ENCODE peak calls at places on chromosomes 5 and 9, in four cellular contexts. One of them, this sample, is unnamed.

GRCh38 chr5:3695818-3696217 is 100.2 kb downstream of the IRX1 start:
- DNase-seq in Calu3: no peak
- DNase-seq in AG04450: no peak
- DNase-seq in mammary epithelial cell: no peak
- DNase-seq in this sample: no peak

GRCh38 chr9:112863781-112864180 is 26.9 kb downstream of the SLC46A2 start:
- DNase-seq in Calu3: no peak
- DNase-seq in AG04450: no peak
- DNase-seq in mammary epithelial cell: no peak
- DNase-seq in this sample: no peak

GRCh38 chr5:31901807-31902530 is 263.0 kb downstream of the PDZD2 start:
- DNase-seq in Calu3: no peak
- DNase-seq in AG04450: no peak
- DNase-seq in mammary epithelial cell: peak
- DNase-seq in this sample: no peak

GRCh38 chr5:157750320-157750719 is 6.8 kb downstream of the LSM11 start:
- DNase-seq in Calu3: no peak
- DNase-seq in AG04450: no peak
- DNase-seq in mammary epithelial cell: peak
- DNase-seq in this sample: no peak

GRCh38 chr5:147756566-147756965 is 26.0 kb downstream of the JAKMIP2 start:
- DNase-seq in Calu3: no peak
- DNase-seq in AG04450: no peak
- DNase-seq in mammary epithelial cell: no peak
- DNase-seq in this sample: peak

GRCh38 chr9:99231708-99232107 is 9.6 kb downstream of the SEC61B start:
- DNase-seq in Calu3: peak
- DNase-seq in AG04450: no peak
- DNase-seq in mammary epithelial cell: no peak
- DNase-seq in this sample: peak

GRCh38 chr9:110058304-110058953 is 149.5 kb downstream of the C9orf152 start:
- DNase-seq in Calu3: peak
- DNase-seq in AG04450: no peak
- DNase-seq in mammary epithelial cell: peak
- DNase-seq in this sample: peak

GRCh38 chr5:112121268-112121667 is 297.8 kb downstream of the EPB41L4A start:
- DNase-seq in Calu3: no peak
- DNase-seq in AG04450: no peak
- DNase-seq in mammary epithelial cell: no peak
- DNase-seq in this sample: no peak

GRCh38 chr9:114203410-114204140 is 48.2 kb downstream of the COL27A1 start:
- DNase-seq in Calu3: no peak
- DNase-seq in AG04450: no peak
- DNase-seq in mammary epithelial cell: peak
- DNase-seq in this sample: no peak

GRCh38 chr5:138946241-138946623 is 71.1 kb upstream of the LRRTM2 start:
- DNase-seq in Calu3: no peak
- DNase-seq in AG04450: no peak
- DNase-seq in mammary epithelial cell: no peak
- DNase-seq in this sample: peak

GRCh38 chr5:172793577-172794488 is 22.8 kb upstream of the DUSP1 start:
- DNase-seq in Calu3: no peak
- DNase-seq in AG04450: no peak
- DNase-seq in mammary epithelial cell: no peak
- DNase-seq in this sample: no peak

GRCh38 chr5:96067902-96068614 is 106.4 kb upstream of the ELL2 start:
- DNase-seq in Calu3: peak
- DNase-seq in AG04450: peak
- DNase-seq in mammary epithelial cell: peak
- DNase-seq in this sample: no peak

DNA sequence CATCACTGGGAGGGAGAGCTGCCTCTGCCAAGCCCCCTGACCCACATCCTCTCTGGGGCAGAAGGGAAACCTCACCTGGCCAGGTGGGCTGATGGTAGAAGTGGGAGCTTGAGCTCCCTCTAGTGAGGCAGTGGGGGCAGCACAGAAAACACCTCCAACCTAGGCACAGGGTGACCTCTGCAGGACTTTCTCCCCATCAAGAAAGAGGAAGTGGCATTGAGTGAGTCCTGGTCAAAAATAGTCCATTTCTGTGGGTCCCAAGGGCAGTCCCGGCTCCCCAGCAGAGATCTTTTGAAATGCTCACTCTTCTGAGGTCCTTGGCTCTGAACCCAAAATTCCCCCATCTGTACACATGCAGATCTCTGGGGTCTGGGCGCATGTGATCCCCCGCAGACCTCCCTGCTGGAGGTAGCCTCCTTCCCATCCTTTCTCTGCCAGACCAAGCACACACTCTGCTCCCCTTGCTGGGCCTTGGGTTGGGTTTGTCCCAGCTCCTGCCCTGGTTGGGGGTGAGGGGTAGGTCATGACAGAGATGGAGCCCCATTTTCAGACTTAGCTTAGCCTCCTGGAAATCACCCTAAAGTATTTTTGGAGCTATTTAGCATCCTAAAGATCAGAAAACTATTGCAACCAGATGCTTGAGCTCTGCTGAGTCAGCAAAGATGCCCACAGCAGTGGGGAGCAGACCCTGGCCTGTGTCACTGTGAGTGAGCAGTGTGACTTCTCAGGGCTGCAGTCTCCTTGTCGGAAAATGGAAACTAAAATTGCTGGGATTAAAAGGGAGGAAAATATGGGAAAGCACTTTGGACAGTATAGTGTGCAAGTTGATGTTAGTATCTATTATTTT is 41.6 kb upstream of the LCP2 start:
- DNase-seq in Calu3: peak
- DNase-seq in AG04450: no peak
- DNase-seq in mammary epithelial cell: no peak
- DNase-seq in this sample: no peak
- TF ChIP-seq CTCF in Calu3: peak
- TF ChIP-seq CTCF in AG04450: no peak
- TF ChIP-seq CTCF in mammary epithelial cell: peak
- TF ChIP-seq CTCF in this sample: no peak

GRCh38 chr5:143957455-143957854 is 145.5 kb downstream of the HMHB1 start:
- DNase-seq in Calu3: no peak
- DNase-seq in AG04450: no peak
- DNase-seq in mammary epithelial cell: no peak
- DNase-seq in this sample: no peak
- TF ChIP-seq CTCF in Calu3: peak
- TF ChIP-seq CTCF in AG04450: peak
- TF ChIP-seq CTCF in mammary epithelial cell: peak
- TF ChIP-seq CTCF in this sample: peak

GRCh38 chr9:134913041-134913712 is 4.5 kb downstream of the FCN1 start:
- DNase-seq in Calu3: no peak
- DNase-seq in AG04450: no peak
- DNase-seq in mammary epithelial cell: no peak
- DNase-seq in this sample: no peak
- TF ChIP-seq CTCF in Calu3: no peak
- TF ChIP-seq CTCF in AG04450: no peak
- TF ChIP-seq CTCF in mammary epithelial cell: no peak
- TF ChIP-seq CTCF in this sample: no peak

GRCh38 chr5:122300374-122300773 is 11.7 kb upstream of the SNCAIP start:
- DNase-seq in Calu3: no peak
- DNase-seq in AG04450: no peak
- DNase-seq in mammary epithelial cell: no peak
- DNase-seq in this sample: no peak

GRCh38 chr5:122295138-122295537 is 16.9 kb upstream of the SNCAIP start:
- DNase-seq in Calu3: no peak
- DNase-seq in AG04450: no peak
- DNase-seq in mammary epithelial cell: peak
- DNase-seq in this sample: no peak

GRCh38 chr5:122292357-122292756 is 19.7 kb upstream of the SNCAIP start:
- DNase-seq in Calu3: no peak
- DNase-seq in AG04450: peak
- DNase-seq in mammary epithelial cell: no peak
- DNase-seq in this sample: no peak

GRCh38 chr5:122300968-122301367 is 11.1 kb upstream of the SNCAIP start:
- DNase-seq in Calu3: no peak
- DNase-seq in AG04450: no peak
- DNase-seq in mammary epithelial cell: no peak
- DNase-seq in this sample: no peak

DNA sequence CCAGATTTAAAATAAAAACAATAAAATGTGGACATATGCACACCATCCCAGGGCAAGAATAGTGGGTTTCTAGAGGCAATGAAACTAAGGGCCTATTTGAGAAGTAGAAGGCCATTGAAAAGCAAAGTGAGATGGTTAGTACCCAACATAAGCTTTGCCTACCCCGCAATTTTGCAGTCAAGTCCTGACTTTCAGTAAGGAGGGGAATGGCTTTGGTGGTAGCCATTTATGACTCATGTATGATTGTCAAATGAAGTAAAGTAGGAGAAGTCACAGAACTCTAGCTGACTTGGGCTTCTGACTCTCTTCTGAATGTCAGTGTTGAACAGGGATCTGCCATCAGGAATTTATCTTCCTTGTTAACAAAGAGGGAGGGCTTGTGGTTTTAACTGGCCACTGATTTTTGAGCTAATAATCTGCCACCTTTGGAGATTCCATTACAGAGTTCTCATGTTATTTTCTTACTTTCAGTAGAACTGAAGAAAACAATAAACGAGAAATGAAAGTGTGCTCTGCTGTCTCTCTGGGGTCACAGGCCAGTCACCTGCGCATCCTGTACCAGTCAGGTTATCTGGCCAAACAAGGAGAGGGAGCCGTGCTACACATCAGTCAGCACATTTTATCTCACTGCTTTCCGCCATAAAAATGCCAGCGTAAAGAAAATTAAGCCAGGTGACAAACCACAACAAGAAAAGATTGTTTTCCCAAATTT is 14.3 kb upstream of the SNCAIP start:
- DNase-seq in Calu3: no peak
- DNase-seq in AG04450: no peak
- DNase-seq in mammary epithelial cell: no peak
- DNase-seq in this sample: no peak
- TF ChIP-seq CTCF in Calu3: no peak
- TF ChIP-seq CTCF in AG04450: no peak
- TF ChIP-seq CTCF in mammary epithelial cell: no peak
- TF ChIP-seq CTCF in this sample: no peak

GRCh38 chr5:155434681-155435080 is 421.1 kb downstream of the KIF4B start:
- DNase-seq in Calu3: no peak
- DNase-seq in AG04450: no peak
- DNase-seq in mammary epithelial cell: no peak
- DNase-seq in this sample: no peak

GRCh38 chr5:155430192-155430591 is 416.6 kb downstream of the KIF4B start:
- DNase-seq in Calu3: no peak
- DNase-seq in AG04450: no peak
- DNase-seq in mammary epithelial cell: no peak
- DNase-seq in this sample: no peak

DNA sequence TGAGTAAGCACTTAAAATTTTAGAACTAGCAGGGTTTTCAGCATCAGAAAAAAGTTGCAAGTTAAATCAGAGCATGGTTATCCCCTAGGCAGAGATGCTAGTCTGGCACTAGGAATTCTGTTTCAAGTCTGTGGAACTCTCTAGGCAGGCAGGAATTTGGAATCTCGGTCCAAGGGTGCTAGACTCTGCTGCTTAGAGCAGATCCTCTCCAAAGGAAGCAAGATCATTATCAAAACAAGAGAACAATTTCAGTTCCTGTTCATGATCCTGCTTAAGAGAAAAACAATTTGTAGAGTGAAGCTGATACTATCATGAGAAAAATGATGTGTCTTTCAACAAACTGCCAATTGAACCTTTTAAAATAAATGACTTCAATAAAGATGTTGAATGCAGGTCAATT is 420.7 kb downstream of the KIF4B start:
- DNase-seq in Calu3: no peak
- DNase-seq in AG04450: no peak
- DNase-seq in mammary epithelial cell: no peak
- DNase-seq in this sample: no peak
- TF ChIP-seq CTCF in Calu3: no peak
- TF ChIP-seq CTCF in AG04450: no peak
- TF ChIP-seq CTCF in mammary epithelial cell: no peak
- TF ChIP-seq CTCF in this sample: no peak

GRCh38 chr9:100731038-100731556 is 153.2 kb downstream of the CAVIN4 start:
- DNase-seq in Calu3: no peak
- DNase-seq in AG04450: no peak
- DNase-seq in mammary epithelial cell: no peak
- DNase-seq in this sample: no peak

GRCh38 chr9:100730126-100730525 is 152.2 kb downstream of the CAVIN4 start:
- DNase-seq in Calu3: no peak
- DNase-seq in AG04450: no peak
- DNase-seq in mammary epithelial cell: no peak
- DNase-seq in this sample: no peak

GRCh38 chr9:100724932-100725331 is 147.1 kb downstream of the CAVIN4 start:
- DNase-seq in Calu3: no peak
- DNase-seq in AG04450: no peak
- DNase-seq in mammary epithelial cell: no peak
- DNase-seq in this sample: no peak

GRCh38 chr9:100720922-100721321 is 143.0 kb downstream of the CAVIN4 start:
- DNase-seq in Calu3: no peak
- DNase-seq in AG04450: no peak
- DNase-seq in mammary epithelial cell: no peak
- DNase-seq in this sample: no peak

DNA sequence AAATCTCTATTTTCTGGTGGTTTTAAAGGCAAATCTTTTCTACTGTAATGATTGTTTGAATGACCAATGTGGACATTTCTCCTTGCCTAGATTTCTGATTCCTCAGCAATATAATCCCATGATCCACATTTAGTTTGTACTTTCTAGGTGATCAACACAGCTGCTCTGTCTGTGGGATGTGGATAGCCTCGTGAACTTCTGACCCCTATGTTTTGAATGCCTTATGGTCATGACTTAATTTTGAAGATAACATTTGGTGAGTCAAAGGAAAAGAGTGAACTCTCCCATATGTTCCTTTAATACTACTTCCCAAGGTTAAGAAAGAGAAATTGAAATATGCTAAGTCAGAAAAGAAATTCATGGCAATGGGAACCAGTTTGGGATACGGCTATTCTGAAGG is 147.5 kb downstream of the CAVIN4 start:
- DNase-seq in Calu3: no peak
- DNase-seq in AG04450: no peak
- DNase-seq in mammary epithelial cell: no peak
- DNase-seq in this sample: no peak
- TF ChIP-seq CTCF in Calu3: no peak
- TF ChIP-seq CTCF in AG04450: no peak
- TF ChIP-seq CTCF in mammary epithelial cell: no peak
- TF ChIP-seq CTCF in this sample: no peak

GRCh38 chr9:13750639-13751038 is 471.1 kb upstream of the MPDZ start:
- DNase-seq in Calu3: no peak
- DNase-seq in AG04450: no peak
- DNase-seq in mammary epithelial cell: no peak
- DNase-seq in this sample: no peak
- TF ChIP-seq CTCF in Calu3: no peak
- TF ChIP-seq CTCF in AG04450: no peak
- TF ChIP-seq CTCF in mammary epithelial cell: no peak
- TF ChIP-seq CTCF in this sample: no peak

DNA sequence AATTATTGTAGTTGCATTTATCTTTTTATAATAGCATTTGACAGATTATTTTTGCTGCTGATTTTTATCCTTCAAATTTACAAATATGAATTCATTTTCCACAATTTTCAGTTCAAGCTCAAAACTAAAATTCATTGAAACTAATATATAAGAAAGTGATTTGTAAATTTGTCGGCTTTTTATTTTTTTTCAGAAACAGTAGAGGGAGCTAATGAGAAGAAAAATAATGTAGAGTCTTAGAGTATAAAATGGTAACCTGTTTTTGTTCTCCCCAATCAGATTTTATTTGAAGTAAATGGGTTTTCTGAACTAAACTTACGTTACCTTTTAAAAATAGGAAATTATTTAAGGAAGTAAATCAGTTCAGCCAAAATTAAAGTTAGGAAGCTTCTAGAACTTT is 19.2 kb downstream of the PRRC1 start:
- DNase-seq in Calu3: no peak
- DNase-seq in AG04450: no peak
- DNase-seq in mammary epithelial cell: no peak
- DNase-seq in this sample: no peak
- TF ChIP-seq CTCF in Calu3: no peak
- TF ChIP-seq CTCF in AG04450: peak
- TF ChIP-seq CTCF in mammary epithelial cell: no peak
- TF ChIP-seq CTCF in this sample: peak

This sample was measured in glutamatergic neuron.